ENCODE peak calls at places on chromosome 19, in six cellular contexts. T, B, P, R, Y and H are unnamed samples. For H4K20me1, the result is how much of the 10 kb centered on the place peaks cover.

GRCh38 chr19:47305309-47305751 is 4.3 kb upstream of the C5AR1 start:
- DNase-seq in B (peak), Y (no peak), R (peak), P (peak), T (peak), H (peak)

GRCh38 chr19:32519023-32519422 is 62.0 kb upstream of the PDCD5 start:
- DNase-seq in B (no peak), T (no peak), P (no peak), Y (no peak), R (no peak), H (no peak)

GRCh38 chr19:11456659-11457058 is 21.2 kb downstream of the PRKCSH start:
- DNase-seq in Y (no peak), P (no peak), T (no peak), R (no peak), B (no peak), H (no peak)

GRCh38 chr19:48064509-48064908 is 20.6 kb upstream of the CABP5 start:
- DNase-seq in R (peak), P (no peak), B (peak), T (peak), Y (no peak), H (no peak)

GRCh38 chr19:58021541-58022282 is 12.1 kb upstream of the ZSCAN1 start:
- DNase-seq in B (peak), T (peak), P (peak), R (peak), Y (no peak), H (peak)

GRCh38 chr19:43432866-43433673 is 18.4 kb downstream of the TEX101 start:
- DNase-seq in T (peak), Y (no peak), R (peak), P (peak), B (peak), H (peak)

GRCh38 chr19:13841339-13842293 is 35.3 kb upstream of the NANOS3 start:
- DNase-seq in T (no peak), Y (no peak), P (no peak), R (peak), B (no peak), H (peak)

GRCh38 chr19:19670070-19670551 is 1.5 kb downstream of the ZNF101 start:
- DNase-seq in T (peak), R (peak), P (no peak), Y (no peak), B (no peak), H (no peak)

GRCh38 chr19:3618144-3618810 is 8.3 kb downstream of the CACTIN start:
- DNase-seq in T (peak), R (peak), B (peak), Y (no peak), P (peak), H (peak)

GRCh38 chr19:33545209-33545981 is 23.8 kb upstream of the PEPD start:
- DNase-seq in B (no peak), P (no peak), T (no peak), Y (no peak), R (no peak), H (no peak)

GRCh38 chr19:55386515-55386947 is 799 bp downstream of the RPL28 start:
- DNase-seq in P (no peak), Y (no peak), T (no peak), R (no peak), B (no peak), H (no peak)

GRCh38 chr19:51119089-51119488 is 5.6 kb upstream of the SIGLEC9 start:
- DNase-seq in Y (no peak), B (no peak), P (no peak), R (no peak), T (no peak), H (no peak)

GRCh38 chr19:48696353-48697010 is 711 bp downstream of the FUT2 start:
- DNase-seq in P (peak), Y (no peak), R (peak), T (peak), B (no peak), H (no peak)

GRCh38 chr19:54532528-54532927 is 29.9 kb downstream of the LAIR2 start:
- DNase-seq in R (no peak), T (no peak), Y (no peak), P (no peak), B (no peak), H (no peak)

GRCh38 chr19:48344892-48345291 is 18.8 kb downstream of the TMEM143 start:
- DNase-seq in T (peak), P (no peak), B (no peak), Y (no peak), R (no peak), H (peak)

GRCh38 chr19:36987091-36987490 is 71.0 kb downstream of the ZNF568 start:
- DNase-seq in P (no peak), R (no peak), B (no peak), T (no peak), Y (no peak), H (no peak)

GRCh38 chr19:43624933-43625332 is 5.5 kb upstream of the ZNF428 start:
- DNase-seq in T (peak), R (peak), Y (peak), P (no peak), B (peak), H (peak)

GRCh38 chr19:46351241-46352041 is 4.6 kb downstream of the PPP5C start:
- DNase-seq in P (peak), T (peak), Y (peak), R (no peak), B (peak), H (no peak)

GRCh38 chr19:12098040-12098439 is 33.5 kb downstream of the ZNF844 start:
- DNase-seq in R (no peak), B (no peak), Y (peak), P (no peak), T (no peak), H (no peak)

GRCh38 chr19:45354443-45354842 is 13.9 kb downstream of the KLC3 start:
- DNase-seq in P (no peak), B (no peak), Y (no peak), R (no peak), T (no peak), H (no peak)

GRCh38 chr19:50333235-50333736 is 4.1 kb upstream of the KCNC3 start:
- DNase-seq in P (peak), R (peak), B (peak), T (peak), Y (no peak), H (peak)

GRCh38 chr19:57106646-57107235 is 13.0 kb upstream of the USP29 start:
- DNase-seq in R (no peak), B (no peak), Y (no peak), T (peak), P (no peak), H (no peak)

GRCh38 chr19:8515317-8515716 is 1.4 kb upstream of the ZNF414 start:
- DNase-seq in Y (no peak), R (no peak), P (no peak), T (no peak), B (no peak), H (peak)
- H4K20me1 ChIP-seq in Y (under half), R (under half), P (under half), T (under half), B (under half), H (under half)

GRCh38 chr19:39158646-39159260 is 33.2 kb downstream of the PAK4 start:
- DNase-seq in P (no peak), R (no peak), Y (no peak), B (no peak), T (no peak), H (no peak)
- H4K20me1 ChIP-seq in P (half or more), R (under half), Y (under half), B (half or more), T (under half), H (under half)

GRCh38 chr19:1460033-1460995 is 10.4 kb downstream of the APC2 start:
- DNase-seq in R (no peak), B (no peak), T (no peak), Y (no peak), P (no peak), H (no peak)

GRCh38 chr19:1457031-1457739 is 7.3 kb downstream of the APC2 start:
- DNase-seq in R (peak), P (no peak), Y (no peak), T (peak), B (no peak), H (no peak)

GRCh38 chr19:1461862-1462261 is 11.9 kb downstream of the APC2 start:
- DNase-seq in T (no peak), P (no peak), B (no peak), R (no peak), Y (no peak), H (no peak)

GRCh38 chr19:1457892-1458291 is 8.0 kb downstream of the APC2 start:
- DNase-seq in P (no peak), Y (no peak), B (no peak), T (no peak), R (no peak), H (no peak)

GRCh38 chr19:1459479-1459878 is 9.6 kb downstream of the APC2 start:
- DNase-seq in R (no peak), B (no peak), P (no peak), T (no peak), Y (no peak), H (no peak)
- H4K20me1 ChIP-seq in R (under half), B (under half), P (under half), T (under half), Y (under half), H (under half)

GRCh38 chr19:39558623-39559117 is 18.7 kb upstream of the EID2 start:
- DNase-seq in P (no peak), Y (no peak), T (no peak), R (no peak), B (no peak), H (no peak)

GRCh38 chr19:39557791-39558622 is 18.0 kb upstream of the EID2 start:
- DNase-seq in B (peak), P (peak), Y (no peak), R (no peak), T (no peak), H (peak)

GRCh38 chr19:39555883-39556282 is 15.9 kb upstream of the EID2 start:
- DNase-seq in R (no peak), P (no peak), B (no peak), Y (no peak), T (no peak), H (no peak)

GRCh38 chr19:39553082-39553652 is 13.2 kb upstream of the EID2 start:
- DNase-seq in Y (no peak), B (no peak), R (no peak), T (no peak), P (no peak), H (no peak)

DNA sequence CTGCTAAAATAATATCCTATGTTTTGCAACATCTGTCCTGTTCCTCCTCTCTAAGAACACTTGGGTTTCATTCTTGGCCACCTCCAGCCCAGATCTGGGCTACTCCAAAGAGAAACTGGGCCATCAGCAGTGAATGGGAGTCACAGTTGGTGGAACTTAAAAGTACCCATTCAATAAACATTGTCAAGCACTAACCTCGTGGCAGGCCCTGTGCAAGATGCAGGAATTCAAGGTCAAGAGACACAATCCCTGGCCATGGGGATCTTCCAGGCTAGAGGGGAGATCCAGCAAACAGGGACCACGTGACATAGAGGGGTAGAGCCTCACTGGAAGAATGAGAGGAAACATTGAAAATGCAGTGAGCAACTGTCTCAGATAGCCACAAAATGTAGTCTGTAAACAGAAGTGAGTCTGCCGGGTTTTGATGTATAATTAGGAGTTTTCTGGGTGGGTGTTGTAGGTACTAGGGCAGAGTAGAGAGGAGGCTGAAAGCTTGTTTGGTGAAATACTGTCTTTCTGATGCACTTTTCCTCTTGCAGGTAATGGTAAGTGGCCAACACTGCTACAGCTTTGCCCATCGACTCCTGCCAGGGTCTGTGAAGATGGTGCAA is 14.8 kb upstream of the EID2 start:
- DNase-seq in T (no peak), R (no peak), P (no peak), Y (no peak), B (no peak), H (no peak)
- H4K20me1 ChIP-seq in T (under half), R (under half), P (under half), Y (under half), B (under half), H (under half)

GRCh38 chr19:5018224-5019015 is 49.5 kb downstream of the KDM4B start:
- DNase-seq in B (peak), Y (no peak), R (no peak), P (no peak), T (no peak), H (no peak)

GRCh38 chr19:5016781-5017180 is 47.9 kb downstream of the KDM4B start:
- DNase-seq in Y (no peak), T (no peak), R (no peak), P (no peak), B (no peak), H (no peak)

GRCh38 chr19:5016268-5016667 is 47.4 kb downstream of the KDM4B start:
- DNase-seq in Y (no peak), P (no peak), B (no peak), T (no peak), R (no peak), H (no peak)

GRCh38 chr19:5014941-5015340 is 46.0 kb downstream of the KDM4B start:
- DNase-seq in T (no peak), R (no peak), P (no peak), Y (no peak), B (no peak), H (no peak)

DNA sequence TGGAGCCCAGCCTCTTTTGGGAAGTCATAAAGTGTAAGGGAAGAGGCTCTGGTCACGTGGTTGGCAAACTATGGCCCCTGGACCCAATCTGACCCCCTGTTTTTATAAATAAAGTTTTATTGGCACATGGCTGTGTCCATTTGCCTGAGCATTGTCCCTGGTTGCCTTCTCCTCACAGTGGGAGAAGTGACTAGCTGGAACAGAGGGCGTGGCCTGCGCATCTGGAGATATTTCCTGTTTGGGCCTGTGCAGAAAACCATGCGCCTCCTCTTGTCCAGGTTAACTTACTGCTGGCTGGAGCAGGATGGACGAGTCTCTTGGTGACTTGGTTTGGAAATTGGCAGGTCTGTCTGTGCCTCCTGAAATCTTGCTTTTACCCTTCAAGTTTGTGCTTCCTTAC is 48.3 kb downstream of the KDM4B start:
- DNase-seq in P (no peak), B (no peak), T (no peak), Y (no peak), R (no peak), H (no peak)
- H4K20me1 ChIP-seq in P (under half), B (half or more), T (under half), Y (under half), R (under half), H (under half)